ENCODE peak calls at places on chromosome 19, in eight cellular contexts. N is erythroblast, S is A673, V is iPS-NIHi11, W is A549, R is breast epithelium, Z is progenitor cell of endocrine pancreas, P is NCI-H446. G is an unnamed sample.

GRCh38 chr19:1411255-1412191 is 4.1 kb downstream of the DAZAP1 start:
- DNase-seq in N (no peak), S (peak), V (no peak), W (no peak), R (no peak), Z (no peak), P (peak), G (peak)

GRCh38 chr19:56120371-56121179 is 520 bp downstream of the ZNF787 start:
- DNase-seq in N (peak), S (peak), V (peak), W (peak), R (peak), Z (peak), P (peak), G (peak)

GRCh38 chr19:5498817-5499535 is 43.8 kb downstream of the ZNRF4 start:
- DNase-seq in N (no peak), S (peak), V (peak), W (no peak), R (no peak), Z (no peak), P (no peak), G (no peak)

GRCh38 chr19:55606471-55606787 is 982 bp downstream of the ZNF865 start:
- DNase-seq in N (no peak), S (no peak), V (no peak), W (no peak), R (no peak), Z (no peak), P (no peak), G (no peak)

GRCh38 chr19:39082745-39083598 is 1.2 kb upstream of the ACP7 start:
- DNase-seq in N (no peak), S (no peak), V (no peak), W (no peak), R (no peak), Z (no peak), P (no peak), G (no peak)

GRCh38 chr19:996051-996838 is 4.0 kb upstream of the GRIN3B start:
- DNase-seq in N (peak), S (peak), V (peak), W (peak), R (peak), Z (no peak), P (no peak), G (peak)

GRCh38 chr19:18274776-18275356 is 614 bp upstream of the IQCN start:
- DNase-seq in N (peak), S (no peak), V (peak), W (peak), R (peak), Z (no peak), P (peak), G (no peak)

GRCh38 chr19:45784096-45784495 is 1.8 kb upstream of the DMPK start:
- DNase-seq in N (no peak), S (no peak), V (no peak), W (no peak), R (no peak), Z (no peak), P (no peak), G (no peak)

GRCh38 chr19:41195675-41196497 is 2.9 kb downstream of the CYP2S1 start:
- DNase-seq in N (no peak), S (no peak), V (no peak), W (no peak), R (no peak), Z (no peak), P (no peak), G (no peak)

GRCh38 chr19:30752876-30753275 is 380.7 kb downstream of the ZNF536 start:
- DNase-seq in N (no peak), S (no peak), V (no peak), W (no peak), R (no peak), Z (no peak), P (no peak), G (no peak)

GRCh38 chr19:55173717-55174409 is 6.2 kb downstream of the SYT5 start:
- DNase-seq in N (peak), S (peak), V (peak), W (peak), R (no peak), Z (no peak), P (peak), G (peak)

GRCh38 chr19:8654591-8655339 is 24.3 kb downstream of the NFILZ start:
- DNase-seq in N (peak), S (peak), V (peak), W (peak), R (no peak), Z (peak), P (no peak), G (peak)